ENCODE peak calls at places on chromosome 1, in seven cellular contexts. Z is amniotic stem cell; U is HTR-8/SVneo; K is NCI-H2171; V is mammary epithelial cell; E is left lung; J is activated CD4-positive, alpha-beta T cell treated with anti-CD3 and anti-CD28 coated beads, Interleukin-2, amount 50 U/mL, for 24 hours. F is an unnamed sample.

GRCh38 chr1:44239337-44239960 is 26.2 kb downstream of the DMAP1 start:
- DNase-seq in Z (no peak), U (peak), K (no peak), V (peak), E (no peak), J (no peak), F (no peak)

GRCh38 chr1:26195805-26196204 is 5.4 kb downstream of the CATSPER4 start:
- DNase-seq in Z (no peak), U (no peak), K (no peak), V (no peak), E (no peak), J (no peak), F (no peak)

GRCh38 chr1:21567241-21568005 is 58.2 kb downstream of the ALPL start:
- DNase-seq in Z (no peak), U (no peak), K (no peak), V (peak), E (no peak), J (no peak), F (no peak)

GRCh38 chr1:51324271-51325010 is 5.9 kb downstream of the TTC39A start:
- DNase-seq in Z (no peak), U (no peak), K (no peak), V (no peak), E (no peak), J (no peak), F (no peak)

GRCh38 chr1:51325878-51326755 is 4.2 kb downstream of the TTC39A start:
- DNase-seq in Z (no peak), U (no peak), K (no peak), V (no peak), E (no peak), J (no peak), F (no peak)

GRCh38 chr1:65170511-65171142 is 22.6 kb downstream of the AK4 start:
- DNase-seq in Z (no peak), U (no peak), K (no peak), V (no peak), E (no peak), J (no peak), F (no peak)

GRCh38 chr1:119974013-119974412 is 77.7 kb upstream of the ADAM30 start:
- DNase-seq in Z (no peak), U (no peak), K (no peak), V (peak), E (no peak), J (no peak), F (no peak)

GRCh38 chr1:153774780-153775431 is at the start of gene SLC27A3:
- DNase-seq in Z (no peak), U (no peak), K (peak), V (peak), E (peak), J (no peak), F (no peak)

GRCh38 chr1:228830185-228830953 is 95.1 kb downstream of the RHOU start:
- DNase-seq in Z (no peak), U (no peak), K (no peak), V (no peak), E (peak), J (no peak), F (no peak)

GRCh38 chr1:161843156-161843555 is 77.0 kb downstream of the ATF6 start:
- DNase-seq in Z (no peak), U (no peak), K (no peak), V (no peak), E (no peak), J (no peak), F (no peak)

GRCh38 chr1:30264672-30265025 is 458.7 kb downstream of the MATN1 start:
- DNase-seq in Z (no peak), U (no peak), K (no peak), V (no peak), E (no peak), J (no peak), F (no peak)